ENCODE peak calls at places on chromosomes 3 and 15, in nine cellular contexts. B is CD4-positive, alpha-beta T cell; V is CD8-positive, alpha-beta T cell; T is sciatic nerve; F is activated naive CD4-positive, alpha-beta T cell; L is GM12891; X is HT-29; P is stimulated activated CD4-positive, alpha-beta T cell treated with anti-CD3 and anti-CD28 coated beads, Interleukin-1b, Interleukin-23, amount 100 ng/mL, for 48 hours; G is NCI-H1417. N is an unnamed sample.

GRCh38 chr3:179528786-179529185 is 33.9 kb upstream of the ACTL6A start:
- DNase-seq in B (no peak), V (no peak), T (no peak), F (no peak), L (no peak), X (no peak), P (no peak), G (no peak), N (no peak)

GRCh38 chr3:101814835-101815234 is 34.5 kb upstream of the NFKBIZ start:
- DNase-seq in B (no peak), V (no peak), T (no peak), F (no peak), L (no peak), X (peak), P (no peak), G (no peak), N (no peak)

GRCh38 chr3:64355473-64355872 is 130.2 kb upstream of the PRICKLE2 start:
- DNase-seq in B (no peak), V (no peak), T (no peak), F (no peak), L (no peak), X (no peak), P (no peak), G (no peak), N (no peak)

GRCh38 chr3:115280531-115280930 is 133.4 kb upstream of the ZBTB20 start:
- DNase-seq in B (no peak), V (no peak), T (no peak), F (no peak), L (no peak), X (no peak), P (no peak), G (no peak), N (no peak)

GRCh38 chr15:62447742-62448141 is 282.7 kb upstream of the C2CD4B start:
- DNase-seq in B (no peak), V (no peak), T (no peak), F (no peak), L (no peak), X (no peak), P (no peak), G (no peak), N (no peak)

GRCh38 chr3:21390856-21391255 is 360.2 kb downstream of the ZNF385D start:
- DNase-seq in B (no peak), V (no peak), T (no peak), F (no peak), L (no peak), X (no peak), P (no peak), G (peak), N (peak)

GRCh38 chr15:49556437-49556836 is 64.2 kb downstream of the FAM227B start:
- DNase-seq in B (no peak), V (no peak), T (no peak), F (no peak), L (no peak), X (no peak), P (no peak), G (no peak), N (no peak)

GRCh38 chr3:186213946-186214345 is 105.1 kb upstream of the ETV5 start:
- DNase-seq in B (no peak), V (no peak), T (no peak), F (no peak), L (no peak), X (no peak), P (no peak), G (no peak), N (no peak)